ENCODE peak calls at places on chromosomes 4 and X, in nine cellular contexts. X is colonic mucosa; H is mammary epithelial cell; N is mesendoderm; L is SJCRH30; P is naive thymus-derived CD4-positive, alpha-beta T cell; D is MM.1S; B is PC-3; Y is spleen. S is an unnamed sample. For H3K27me3, the result is how much of the 10 kb centered on the place peaks cover.

GRCh38 chrX:20433376-20433775 is 166.7 kb upstream of the RPS6KA3 start:
- DNase-seq in X (no peak), H (no peak), N (no peak), L (no peak), P (no peak), D (no peak), B (peak), Y (no peak), S (no peak)

GRCh38 chrX:147950352-147950751 is 30.8 kb upstream of the FMR1NB start:
- DNase-seq in X (no peak), H (no peak), N (no peak), L (no peak), P (no peak), D (no peak), B (no peak), Y (no peak), S (no peak)

GRCh38 chr4:184953421-184953820 is 64.9 kb upstream of the HELT start:
- DNase-seq in X (no peak), H (no peak), N (no peak), L (no peak), P (no peak), D (no peak), B (no peak), Y (no peak), S (no peak)

GRCh38 chrX:151825927-151826471 is 86.7 kb upstream of the MAGEA4 start:
- DNase-seq in X (no peak), H (peak), N (peak), L (no peak), P (no peak), D (no peak), B (peak), Y (no peak), S (no peak)

GRCh38 chr4:73964862-73965611 is 16.8 kb downstream of the PF4 start:
- DNase-seq in X (peak), H (no peak), N (peak), L (peak), P (no peak), D (no peak), B (no peak), Y (no peak), S (no peak)

GRCh38 chr4:185290018-185290607 is 80.7 kb downstream of the SNX25 start:
- DNase-seq in X (no peak), H (no peak), N (no peak), L (no peak), P (no peak), D (no peak), B (no peak), Y (no peak), S (no peak)

GRCh38 chr4:127686656-127687055 is 43.5 kb upstream of the SLC25A31 start:
- DNase-seq in X (no peak), H (peak), N (no peak), L (no peak), P (no peak), D (no peak), B (peak), Y (no peak), S (no peak)

GRCh38 chr4:76061421-76061820 is 13.1 kb upstream of the ART3 start:
- DNase-seq in X (no peak), H (no peak), N (no peak), L (no peak), P (no peak), D (no peak), B (no peak), Y (no peak), S (no peak)

GRCh38 chr4:154073107-154073817 is 284.4 kb upstream of the SFRP2 start:
- DNase-seq in X (no peak), H (peak), N (no peak), L (no peak), P (no peak), D (no peak), B (peak), Y (no peak), S (no peak)

GRCh38 chrX:11555759-11556158 is 110.0 kb downstream of the ARHGAP6 start:
- DNase-seq in X (no peak), H (no peak), N (no peak), L (no peak), P (no peak), D (no peak), B (peak), Y (no peak), S (no peak)

DNA sequence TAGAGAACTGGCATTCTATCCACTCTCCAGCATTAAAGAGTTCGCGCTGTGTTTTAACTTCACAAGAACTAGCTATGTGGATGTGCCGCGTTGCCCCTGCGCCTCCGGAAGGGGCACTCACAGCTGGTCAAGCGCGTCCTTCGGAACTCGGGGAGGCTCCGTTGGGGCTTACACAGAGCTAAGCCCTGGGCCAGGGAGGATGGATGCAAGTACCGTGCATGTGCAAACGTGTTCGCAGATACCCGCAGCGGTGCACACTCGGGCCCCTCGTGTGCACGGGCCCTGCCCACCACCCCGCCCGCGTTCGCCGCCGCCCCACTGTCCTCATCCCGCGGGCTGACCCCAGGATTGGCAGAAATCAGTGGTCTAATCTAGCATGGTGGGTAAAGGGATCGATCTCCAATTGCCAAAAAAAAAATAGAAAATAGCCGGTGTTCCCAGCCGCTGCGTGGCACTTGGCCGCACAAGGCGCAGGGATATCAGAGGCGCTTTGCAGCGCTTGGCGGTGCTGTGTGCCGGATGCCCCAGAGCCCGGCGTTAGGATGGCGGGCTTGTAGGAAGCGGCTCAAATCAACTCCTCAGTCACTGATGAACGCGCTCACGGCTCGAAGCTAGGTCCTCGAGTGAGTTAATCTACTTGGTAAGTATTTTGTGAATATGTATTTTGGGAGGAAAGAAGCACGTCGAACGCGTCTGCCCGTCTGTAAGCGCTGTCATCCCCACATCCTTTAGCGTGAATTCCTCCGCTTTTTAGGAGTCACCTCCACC is 988 bp upstream of the PCDH10 start:
- DNase-seq in X (no peak), H (no peak), N (peak), L (peak), P (no peak), D (no peak), B (peak), Y (peak), S (peak)
- H3K27me3 ChIP-seq in X (half or more), H (half or more), N (under half), L (under half), P (under half), D (under half), B (under half), Y (under half), S (under half)

DNA sequence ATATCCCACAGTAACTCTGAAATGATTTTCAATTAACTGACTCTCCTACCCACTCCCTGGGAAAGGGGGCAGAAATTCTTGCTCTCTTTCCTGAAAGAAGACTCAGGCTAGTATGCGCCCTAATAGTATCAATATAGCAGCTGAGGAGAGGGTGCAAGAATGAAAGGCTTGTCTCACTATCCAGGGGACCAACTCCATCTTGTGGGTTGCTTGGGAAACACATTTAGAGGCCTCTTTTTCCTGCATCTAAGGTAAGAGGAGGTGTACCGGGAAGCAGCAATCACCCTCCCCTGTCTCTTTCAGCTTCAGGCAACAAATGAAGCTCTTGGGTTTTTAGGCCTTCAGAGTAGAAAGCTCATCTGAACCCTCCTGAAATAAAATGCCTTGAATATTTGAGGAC is 11.3 kb downstream of the TMEM255A start:
- DNase-seq in X (no peak), H (peak), N (peak), L (no peak), P (no peak), D (no peak), B (peak), Y (no peak), S (no peak)
- H3K4me3 ChIP-seq in X (no peak), H (no peak), N (no peak), L (no peak), P (no peak), D (no peak), B (no peak), Y (no peak), S (no peak)

GRCh38 chr4:106981431-106981830 is 54.7 kb downstream of the DKK2 start:
- DNase-seq in X (no peak), H (no peak), N (no peak), L (no peak), P (no peak), D (no peak), B (no peak), Y (no peak), S (no peak)

GRCh38 chr4:106986486-106986885 is 49.6 kb downstream of the DKK2 start:
- DNase-seq in X (no peak), H (peak), N (no peak), L (no peak), P (no peak), D (no peak), B (no peak), Y (no peak), S (no peak)

GRCh38 chr4:106985830-106986229 is 50.3 kb downstream of the DKK2 start:
- DNase-seq in X (no peak), H (no peak), N (no peak), L (no peak), P (no peak), D (no peak), B (no peak), Y (no peak), S (no peak)

GRCh38 chr4:106978046-106978774 is 57.9 kb downstream of the DKK2 start:
- DNase-seq in X (no peak), H (no peak), N (peak), L (no peak), P (no peak), D (peak), B (no peak), Y (no peak), S (no peak)

GRCh38 chr4:106982711-106983211 is 53.4 kb downstream of the DKK2 start:
- DNase-seq in X (no peak), H (no peak), N (no peak), L (no peak), P (no peak), D (no peak), B (no peak), Y (no peak), S (no peak)
- H3K27ac ChIP-seq in X (no peak), H (no peak), N (no peak), L (no peak), P (no peak), D (no peak), B (no peak), Y (no peak), S (no peak)

DNA sequence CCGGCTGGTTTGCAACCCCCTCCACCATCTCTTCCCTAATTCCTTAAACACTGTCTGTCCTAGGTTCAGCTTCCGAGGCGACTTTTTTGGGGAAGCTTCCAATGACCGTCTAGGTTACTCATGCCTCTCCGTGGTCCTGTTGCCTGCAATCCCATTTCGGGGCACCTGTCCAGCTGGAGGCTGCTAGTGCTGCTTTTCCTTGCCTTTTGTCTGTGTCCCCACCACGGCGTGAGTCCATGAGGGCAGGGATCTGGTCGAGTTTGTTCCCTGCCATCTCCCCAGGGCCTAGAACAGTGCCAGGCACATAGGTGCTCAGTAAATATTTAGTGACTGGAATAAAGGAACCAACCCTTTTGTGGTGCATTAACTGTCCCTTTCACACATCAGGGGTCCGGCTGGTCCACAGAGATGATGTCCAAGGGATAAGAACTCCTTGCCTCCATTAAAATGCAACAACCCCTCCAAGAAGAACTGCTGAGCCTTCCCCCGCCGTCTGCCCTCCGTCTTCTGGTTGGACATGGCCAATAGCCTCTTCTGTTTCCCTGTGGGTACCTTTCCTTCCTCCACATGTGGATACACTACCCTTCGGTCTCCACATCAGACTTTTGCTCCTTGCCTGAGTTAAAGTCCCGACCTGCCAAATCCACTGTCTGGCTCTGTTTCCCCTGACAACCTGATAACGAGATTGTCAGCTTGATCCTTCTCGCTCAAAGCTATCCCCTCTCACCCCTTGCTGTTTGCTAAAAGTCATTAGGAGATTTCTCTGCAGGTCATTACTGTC is 5.6 kb upstream of the SORCS2 start:
- DNase-seq in X (no peak), H (no peak), N (peak), L (no peak), P (no peak), D (no peak), B (no peak), Y (peak), S (peak)
- H3K27me3 ChIP-seq in X (under half), H (under half), N (under half), L (under half), P (under half), D (half or more), B (under half), Y (under half), S (under half)